ENCODE peak calls at places on chromosomes 1 and 21, in five cellular contexts. J, T, U, O and Z are unnamed samples.

GRCh38 chr1:67347688-67348472 is 40.2 kb downstream of the IL12RB2 start:
- DNase-seq in J (peak), T (peak), U (no peak), O (peak), Z (peak)

GRCh38 chr21:39650306-39650705 is 37.6 kb downstream of the B3GALT5 start:
- DNase-seq in J (no peak), T (no peak), U (no peak), O (no peak), Z (no peak)

GRCh38 chr1:99107680-99108079 is 103.0 kb upstream of the PLPPR5 start:
- DNase-seq in J (no peak), T (no peak), U (no peak), O (no peak), Z (no peak)

GRCh38 chr1:1088801-1089680 is 14.9 kb upstream of the RNF223 start:
- DNase-seq in J (no peak), T (no peak), U (no peak), O (no peak), Z (no peak)

GRCh38 chr1:59323879-59324278 is 27.0 kb downstream of the FGGY start:
- DNase-seq in J (no peak), T (no peak), U (no peak), O (no peak), Z (no peak)

GRCh38 chr1:234684854-234685253 is 74.9 kb upstream of the IRF2BP2 start:
- DNase-seq in J (peak), T (no peak), U (no peak), O (no peak), Z (no peak)

GRCh38 chr1:161374373-161374772 is 6.7 kb upstream of the CFAP126 start:
- DNase-seq in J (peak), T (no peak), U (no peak), O (no peak), Z (no peak)

GRCh38 chr1:46689326-46689725 is 17.7 kb downstream of the TEX38 start:
- DNase-seq in J (no peak), T (no peak), U (no peak), O (peak), Z (no peak)

GRCh38 chr1:23344987-23345472 is 946 bp upstream of the HNRNPR start:
- DNase-seq in J (no peak), T (no peak), U (no peak), O (peak), Z (no peak)

GRCh38 chr1:9628541-9629444 is 22.7 kb upstream of the PIK3CD start:
- DNase-seq in J (no peak), T (no peak), U (no peak), O (no peak), Z (peak)

GRCh38 chr1:68322837-68323687 is 90.7 kb upstream of the WLS start:
- DNase-seq in J (peak), T (no peak), U (no peak), O (no peak), Z (no peak)

GRCh38 chr1:232844791-232845190 is 39.6 kb downstream of the MAP10 start:
- DNase-seq in J (peak), T (no peak), U (no peak), O (no peak), Z (no peak)

GRCh38 chr1:17207966-17208418 is 3.1 kb downstream of the PADI1 start:
- DNase-seq in J (peak), T (no peak), U (no peak), O (no peak), Z (peak)

GRCh38 chr1:210250665-210250997 is 18.0 kb downstream of the SERTAD4 start:
- DNase-seq in J (no peak), T (peak), U (no peak), O (peak), Z (no peak)

GRCh38 chr1:93615201-93616150 is 66.2 kb downstream of the BCAR3 start:
- DNase-seq in J (peak), T (peak), U (no peak), O (no peak), Z (peak)

GRCh38 chr1:22388666-22389455 is 62.8 kb upstream of the ZBTB40 start:
- DNase-seq in J (peak), T (no peak), U (no peak), O (no peak), Z (no peak)

GRCh38 chr1:39204441-39205081 is at the start of gene MACF1:
- DNase-seq in J (peak), T (no peak), U (peak), O (peak), Z (no peak)

GRCh38 chr1:61931587-61932279 is 189.5 kb downstream of the PATJ start:
- DNase-seq in J (no peak), T (no peak), U (no peak), O (no peak), Z (no peak)

GRCh38 chr21:25171438-25171837 is 435.8 kb downstream of the MRPL39 start:
- DNase-seq in J (peak), T (no peak), U (no peak), O (no peak), Z (no peak)

GRCh38 chr1:48023488-48023887 is 26.3 kb upstream of the TRABD2B start:
- DNase-seq in J (no peak), T (no peak), U (no peak), O (no peak), Z (no peak)

GRCh38 chr1:188735567-188735966 is 1742.1 kb downstream of the BRINP3 start:
- DNase-seq in J (no peak), T (no peak), U (no peak), O (peak), Z (no peak)

GRCh38 chr1:9037476-9038337 is 11.5 kb upstream of the SLC2A7 start:
- DNase-seq in J (no peak), T (no peak), U (no peak), O (no peak), Z (peak)

GRCh38 chr1:65539272-65540131 is 119.0 kb downstream of the LEPR start:
- DNase-seq in J (no peak), T (no peak), U (no peak), O (no peak), Z (no peak)

GRCh38 chr1:172900359-172900997 is 150.3 kb downstream of the TNFSF18 start:
- DNase-seq in J (no peak), T (no peak), U (no peak), O (no peak), Z (no peak)

GRCh38 chr1:224503161-224504118 is 68.8 kb upstream of the WDR26 start:
- DNase-seq in J (peak), T (peak), U (peak), O (peak), Z (peak)

GRCh38 chr1:184189361-184189760 is 137.8 kb downstream of the TSEN15 start:
- DNase-seq in J (peak), T (no peak), U (no peak), O (no peak), Z (no peak)

GRCh38 chr1:67700692-67701410 is 15.8 kb downstream of the GADD45A start:
- DNase-seq in J (peak), T (peak), U (no peak), O (peak), Z (peak)

GRCh38 chr1:79646885-79647284 is 640.4 kb upstream of the ADGRL4 start:
- DNase-seq in J (no peak), T (no peak), U (no peak), O (no peak), Z (no peak)

GRCh38 chr1:102099916-102100315 is 103.2 kb upstream of the OLFM3 start:
- DNase-seq in J (no peak), T (no peak), U (no peak), O (no peak), Z (no peak)

DNA sequence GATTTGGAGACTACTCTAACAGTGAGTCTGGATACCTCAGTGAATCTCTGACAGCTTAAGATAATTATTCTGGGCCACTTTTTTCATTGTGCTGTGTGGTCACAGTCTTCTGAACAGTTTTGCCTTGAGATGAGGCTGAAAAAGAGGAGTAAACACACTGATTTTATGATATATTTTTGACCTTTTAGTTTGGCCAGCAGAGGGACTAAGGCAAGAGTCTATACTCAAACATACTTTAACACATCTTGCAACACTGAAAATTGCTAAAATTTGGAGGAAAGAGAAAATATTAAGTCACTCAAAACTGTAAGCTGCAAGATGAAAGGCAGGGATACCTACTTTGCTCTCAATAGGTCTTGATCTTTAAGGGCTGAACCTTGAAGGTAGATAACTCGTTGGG is 182.7 kb downstream of the KCNT2 start:
- DNase-seq in J (no peak), T (no peak), U (no peak), O (no peak), Z (no peak)
- TF ChIP-seq CTCF in J (peak), T (no peak), U (no peak), O (no peak), Z (no peak)

GRCh38 chr1:54872041-54872342 is 15.0 kb downstream of the DHCR24 start:
- DNase-seq in J (no peak), T (no peak), U (no peak), O (peak), Z (no peak)
- TF ChIP-seq CTCF in J (no peak), T (no peak), U (no peak), O (peak), Z (no peak)

GRCh38 chr1:156910309-156910782 is 10.1 kb upstream of the LRRC71 start:
- DNase-seq in J (peak), T (peak), U (peak), O (peak), Z (peak)

GRCh38 chr1:156912310-156912709 is 8.1 kb upstream of the LRRC71 start:
- DNase-seq in J (no peak), T (no peak), U (no peak), O (no peak), Z (no peak)

GRCh38 chr1:156912861-156913808 is 7.3 kb upstream of the LRRC71 start:
- DNase-seq in J (no peak), T (peak), U (peak), O (no peak), Z (no peak)

GRCh38 chr1:156909671-156910070 is 10.8 kb upstream of the LRRC71 start:
- DNase-seq in J (no peak), T (no peak), U (peak), O (no peak), Z (no peak)

DNA sequence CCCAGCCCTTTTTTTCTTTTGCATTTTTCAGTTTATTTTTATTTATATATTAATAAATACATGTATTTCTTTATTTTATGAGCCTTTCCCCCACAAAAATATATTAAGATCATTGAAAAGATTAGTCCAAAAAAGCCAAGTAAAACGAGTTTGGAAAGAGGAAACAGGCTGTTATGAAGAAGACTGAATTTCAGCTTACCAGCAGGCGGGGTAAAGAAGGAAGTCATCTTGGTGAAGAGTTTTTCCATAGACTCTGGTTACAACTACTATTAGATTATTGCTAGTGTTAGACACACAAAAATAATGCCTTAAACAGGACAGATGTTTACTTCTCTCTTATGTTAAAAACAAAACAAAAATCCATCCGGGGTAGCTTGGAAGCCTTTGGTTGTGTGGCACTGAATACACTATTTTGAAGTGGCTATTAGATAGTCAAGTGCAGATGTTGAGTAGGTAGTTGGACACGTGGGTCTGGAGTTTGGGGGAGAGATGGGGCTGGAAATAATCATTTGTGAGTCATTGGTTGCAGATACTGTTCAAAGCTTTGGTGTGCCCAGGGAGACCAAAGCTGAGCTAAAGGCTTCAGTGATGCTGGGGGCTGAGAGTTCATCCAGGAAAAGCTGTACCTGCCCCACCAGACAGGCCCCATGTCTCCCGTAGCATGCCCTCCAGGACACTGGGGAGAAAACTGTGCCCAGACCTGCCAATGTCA is 8.7 kb upstream of the LRRC71 start:
- DNase-seq in J (no peak), T (no peak), U (peak), O (no peak), Z (no peak)
- TF ChIP-seq CTCF in J (no peak), T (no peak), U (no peak), O (no peak), Z (no peak)

GRCh38 chr1:151061012-151061401 is 810 bp downstream of the MLLT11 start:
- DNase-seq in J (no peak), T (peak), U (no peak), O (peak), Z (no peak)

GRCh38 chr1:151059342-151060240 is at the start of gene CDC42SE1:
- DNase-seq in J (peak), T (peak), U (peak), O (peak), Z (peak)

GRCh38 chr1:151061704-151062103 is 1.5 kb downstream of the MLLT11 start:
- DNase-seq in J (no peak), T (no peak), U (no peak), O (no peak), Z (no peak)

GRCh38 chr1:151058682-151059341 is 610 bp downstream of the CDC42SE1 start:
- DNase-seq in J (peak), T (peak), U (no peak), O (peak), Z (no peak)

DNA sequence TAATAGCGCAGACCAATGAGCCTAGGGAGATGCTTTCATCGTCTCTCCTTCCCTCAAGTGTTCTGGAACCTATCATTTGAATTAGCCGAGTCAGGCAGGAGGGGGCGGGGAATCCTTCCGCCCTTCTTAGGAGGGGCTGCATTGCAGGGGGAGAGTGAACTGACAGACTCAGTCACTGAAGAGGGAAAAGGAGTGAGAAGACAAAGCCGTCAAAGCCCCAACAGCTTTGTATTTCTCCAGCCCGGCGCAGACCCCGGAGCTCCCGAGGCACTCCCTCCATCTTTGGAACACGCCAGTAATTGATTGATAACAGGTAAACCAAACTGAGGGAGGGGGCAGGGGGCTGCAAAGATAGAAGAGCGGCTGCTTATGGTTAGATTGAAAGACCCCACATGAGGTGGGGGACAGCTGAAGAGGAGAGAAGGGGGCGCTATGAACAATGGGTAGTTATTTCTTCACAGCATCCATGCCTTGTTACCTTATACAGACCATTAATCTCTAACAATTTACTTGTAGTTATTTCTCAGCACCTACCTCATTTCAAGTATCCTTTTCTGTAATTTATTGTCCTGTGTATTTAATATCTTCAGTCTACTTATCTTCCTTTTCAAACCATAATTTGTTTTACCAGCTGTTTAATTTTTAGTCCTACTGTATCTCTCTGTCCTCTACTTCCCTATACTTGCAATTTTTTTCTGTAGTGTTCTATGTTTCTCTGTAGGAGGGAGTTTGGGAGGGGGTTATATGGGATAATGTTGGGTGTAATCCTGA is at the start of gene MLLT11:
- DNase-seq in J (peak), T (peak), U (no peak), O (peak), Z (peak)
- TF ChIP-seq CTCF in J (no peak), T (no peak), U (no peak), O (peak), Z (no peak)

GRCh38 chr1:25590096-25590824 is 26.3 kb upstream of the MAN1C1 start:
- DNase-seq in J (peak), T (peak), U (no peak), O (no peak), Z (no peak)
- TF ChIP-seq CTCF in J (peak), T (no peak), U (no peak), O (no peak), Z (no peak)

DNA sequence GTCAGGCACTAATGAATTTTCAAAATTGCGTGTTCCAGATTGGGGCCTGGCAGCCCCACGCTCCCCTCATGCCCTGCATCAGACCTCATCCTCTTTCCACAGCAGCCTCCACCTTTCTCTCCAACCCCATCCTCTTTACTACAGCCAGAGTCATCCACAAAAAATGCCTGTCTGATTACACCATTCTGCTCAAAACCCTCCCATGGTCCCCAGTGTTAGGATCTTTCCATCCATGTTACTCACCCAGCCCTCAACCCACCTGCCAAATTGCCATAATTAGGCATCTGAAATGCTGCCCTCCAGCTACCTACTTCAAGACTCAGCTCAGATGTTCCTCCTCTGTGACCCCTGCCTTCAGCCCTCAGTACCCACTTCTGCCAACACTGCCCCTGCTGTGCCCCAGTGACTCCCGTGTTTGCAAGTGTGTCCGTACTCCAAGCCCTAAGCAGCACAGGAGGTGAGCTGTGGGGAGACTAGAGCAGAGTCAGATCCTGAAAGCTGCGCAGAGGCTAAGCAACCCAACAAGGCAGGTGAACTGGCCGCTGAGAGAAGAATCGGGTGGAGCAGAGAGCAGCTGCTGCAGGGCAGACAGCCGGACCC is 715 bp upstream of the ARTN start:
- DNase-seq in J (peak), T (no peak), U (no peak), O (no peak), Z (no peak)
- TF ChIP-seq CTCF in J (no peak), T (no peak), U (no peak), O (no peak), Z (no peak)

GRCh38 chr1:220803401-220804201 is 16.9 kb downstream of the MTARC1 start:
- DNase-seq in J (peak), T (no peak), U (no peak), O (peak), Z (peak)

GRCh38 chr1:220797553-220797952 is 10.8 kb downstream of the MTARC1 start:
- DNase-seq in J (no peak), T (no peak), U (no peak), O (no peak), Z (no peak)

GRCh38 chr1:220798338-220798737 is 11.6 kb downstream of the MTARC1 start:
- DNase-seq in J (no peak), T (no peak), U (no peak), O (no peak), Z (no peak)

GRCh38 chr1:220797044-220797443 is 10.3 kb downstream of the MTARC1 start:
- DNase-seq in J (no peak), T (no peak), U (no peak), O (no peak), Z (no peak)

GRCh38 chr1:220800262-220800661 is 13.5 kb downstream of the MTARC1 start:
- DNase-seq in J (no peak), T (no peak), U (no peak), O (no peak), Z (no peak)
- TF ChIP-seq CTCF in J (no peak), T (no peak), U (no peak), O (no peak), Z (no peak)

DNA sequence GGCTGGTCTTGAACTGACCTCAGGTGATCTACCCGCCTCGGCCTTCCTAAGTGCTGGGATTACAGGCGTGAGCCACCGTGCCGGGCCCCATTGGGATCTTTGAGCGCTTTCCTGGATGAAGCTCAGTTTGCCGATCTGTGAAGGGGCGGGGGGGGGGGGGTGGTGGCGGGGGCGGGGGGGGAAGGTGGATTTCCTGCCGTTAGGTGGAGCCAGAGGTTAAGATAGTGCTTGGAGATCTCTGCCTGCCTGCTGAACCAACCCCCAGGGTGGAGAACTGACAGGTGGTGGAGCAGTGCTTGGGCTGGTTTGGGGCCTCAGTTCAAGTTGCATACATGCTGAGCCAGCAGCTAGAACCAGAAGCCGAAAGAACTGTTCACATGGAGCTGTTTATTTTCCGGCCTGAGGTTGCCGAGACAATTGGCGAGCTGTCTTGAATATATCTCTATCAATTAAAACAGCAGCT is 1.7 kb downstream of the TMCC2 start:
- DNase-seq in J (peak), T (peak), U (no peak), O (peak), Z (peak)
- TF ChIP-seq CTCF in J (no peak), T (no peak), U (no peak), O (peak), Z (peak)